ENCODE peak calls at places on chromosome 21, in eight cellular contexts. J is nucleus accumbens; Z is activated naive CD8-positive, alpha-beta T cell treated with anti-CD3 and anti-CD28 coated beads, Interleukin-2, amount 10 ng/mL, durations not matched to agents 7 days and 5 days; O is CD4-positive, CD25-positive, alpha-beta regulatory T cell; Q is sciatic nerve; C is activated CD8-positive, alpha-beta T cell treated with anti-CD3 and anti-CD28 coated beads for 36 hours; T is effector CD4-positive, alpha-beta T cell; K is COR-L47. S is an unnamed sample.

GRCh38 chr21:25997788-25998611 is 172.6 kb downstream of the APP start:
- DNase-seq in O (no peak), C (no peak), K (peak; percentile 96), Q (no peak), T (no peak), Z (no peak), J (peak; percentile 53), S (no peak)

GRCh38 chr21:28884481-28884880 is 108.2 kb downstream of the LTN1 start:
- DNase-seq in K (no peak), Q (no peak), C (no peak), T (no peak), J (no peak), Z (no peak), O (no peak), S (no peak)

GRCh38 chr21:16308269-16308668 is 578.5 kb downstream of the USP25 start:
- DNase-seq in K (no peak), Q (no peak), O (no peak), C (no peak), J (no peak), Z (no peak), T (no peak), S (no peak)

GRCh38 chr21:39350094-39351006 is 1.5 kb upstream of the HMGN1 start:
- DNase-seq in K (no peak), Q (no peak), T (no peak), J (no peak), C (no peak), O (no peak), Z (no peak), S (no peak)

GRCh38 chr21:35565204-35565611 is 495.1 kb downstream of the SETD4 start:
- DNase-seq in J (no peak), T (no peak), O (no peak), K (no peak), C (no peak), Q (peak; percentile 66), Z (no peak), S (no peak)

GRCh38 chr21:42563261-42564045 is 49.8 kb downstream of the SLC37A1 start:
- DNase-seq in O (no peak), C (no peak), J (no peak), K (no peak), T (no peak), Q (peak; percentile 32), Z (peak; percentile 11), S (no peak)

GRCh38 chr21:41957991-41958766 is 4.4 kb upstream of the C2CD2 start:
- DNase-seq in Q (peak; percentile 89), O (no peak), T (no peak), Z (no peak), J (no peak), K (no peak), C (no peak), S (no peak)

GRCh38 chr21:25735895-25736597 is 1.3 kb downstream of the GABPA start:
- DNase-seq in K (no peak), C (no peak), T (no peak), Z (no peak), Q (no peak), O (peak; percentile 22), J (no peak), S (no peak)

GRCh38 chr21:44913425-44914175 is 7.1 kb downstream of the ITGB2 start:
- DNase-seq in Q (no peak), Z (peak; percentile 47), O (no peak), K (no peak), T (no peak), C (peak; percentile 22), J (no peak), S (no peak)

GRCh38 chr21:37233551-37234146 is 33.5 kb downstream of the VPS26C start:
- DNase-seq in Q (no peak), C (no peak), K (peak; percentile 59), J (no peak), O (no peak), T (no peak), Z (no peak), S (no peak)

GRCh38 chr21:31611445-31611844 is 48.0 kb upstream of the SOD1 start:
- DNase-seq in J (no peak), Q (no peak), O (no peak), T (no peak), K (no peak), Z (no peak), C (no peak), S (no peak)

GRCh38 chr21:41955516-41955915 is 1.7 kb upstream of the C2CD2 start:
- DNase-seq in J (no peak), Q (no peak), Z (no peak), O (no peak), T (no peak), C (no peak), K (no peak), S (no peak)

GRCh38 chr21:17492415-17493168 is 20.3 kb upstream of the CXADR start:
- DNase-seq in J (no peak), Z (no peak), K (no peak), T (no peak), Q (no peak), C (no peak), O (no peak), S (no peak)

GRCh38 chr21:33070921-33071877 is 1.3 kb downstream of the OLIG1 start:
- DNase-seq in Q (no peak), O (no peak), Z (peak; percentile 58), K (no peak), C (peak; percentile 42), T (no peak), J (peak; percentile 23), S (no peak)

GRCh38 chr21:20790113-20790512 is 208.1 kb upstream of the NCAM2 start:
- DNase-seq in O (no peak), K (no peak), J (no peak), C (no peak), T (no peak), Z (no peak), Q (no peak), S (no peak)

GRCh38 chr21:21200103-21200938 is 202.1 kb downstream of the NCAM2 start:
- DNase-seq in C (peak; percentile 62), K (no peak), Z (peak; percentile 41), J (no peak), O (no peak), T (no peak), Q (peak; percentile 61), S (no peak)

GRCh38 chr21:16193758-16194606 is 464.2 kb downstream of the USP25 start:
- DNase-seq in C (peak; percentile 15), K (no peak), O (no peak), T (no peak), J (peak; percentile 49), Z (no peak), Q (peak; percentile 78), S (peak; percentile 93)

GRCh38 chr21:40404319-40404906 is 442.5 kb downstream of the DSCAM start:
- DNase-seq in K (peak; percentile 73), O (no peak), T (no peak), Q (no peak), C (no peak), J (no peak), Z (no peak), S (no peak)

GRCh38 chr21:25938673-25939395 is 204.1 kb downstream of the GABPA start:
- DNase-seq in J (no peak), C (no peak), Z (no peak), K (no peak), T (no peak), Q (no peak), O (no peak), S (no peak)

GRCh38 chr21:29265690-29266479 is 32.8 kb upstream of the BACH1 start:
- DNase-seq in Q (no peak), C (peak; percentile 78), T (no peak), J (no peak), K (no peak), O (no peak), Z (no peak), S (no peak)

GRCh38 chr21:45030637-45031218 is 43.7 kb upstream of the ADARB1 start:
- DNase-seq in Q (no peak), C (no peak), T (no peak), J (no peak), K (no peak), O (no peak), Z (no peak), S (no peak)

GRCh38 chr21:42495765-42496119 is 282 bp downstream of the RSPH1 start:
- DNase-seq in Q (no peak), O (no peak), J (no peak), T (no peak), Z (no peak), K (peak; percentile 27), C (no peak), S (no peak)

GRCh38 chr21:33924079-33924765 is 8.6 kb upstream of the ATP5PO start:
- DNase-seq in C (peak; percentile 95), Q (peak; percentile 97), K (peak; percentile 80), O (peak; percentile 85), Z (peak; percentile 92), T (peak; percentile 93), J (peak; percentile 76), S (no peak)

GRCh38 chr21:15731243-15731613 is 1.4 kb downstream of the USP25 start:
- DNase-seq in Q (no peak), K (no peak), Z (no peak), O (peak; percentile 28), J (no peak), T (no peak), C (no peak), S (no peak)

GRCh38 chr21:42474043-42474831 is 21.8 kb downstream of the RSPH1 start:
- DNase-seq in J (no peak), O (peak; percentile 14), Z (no peak), K (peak; percentile 14), Q (peak; percentile 47), T (no peak), C (no peak), S (no peak)

S was measured in vagina.